ENCODE peak calls at places on chromosomes 6 and 20, in six cellular contexts. A is cardiac muscle cell; O is astrocyte of the spinal cord; M is thoracic aorta; B is CD8-positive, alpha-beta T cell; K is IMR-90. T is an unnamed sample.
A peak's percentile ranks its signal among the peaks of the same experiment; 100 is the strongest.

GRCh38 chr6:14747881-14748520 is 497.9 kb upstream of the JARID2 start:
- DNase-seq in K (peak; percentile 57), O (peak; percentile 36), A (peak; percentile 48), M (no peak), B (no peak), T (peak; percentile 43)

GRCh38 chr6:7561153-7561964 is 19.9 kb downstream of the DSP start:
- DNase-seq in M (no peak), K (peak; percentile 27), O (no peak), B (no peak), A (peak; percentile 19), T (no peak)

GRCh38 chr20:17889226-17889625 is 79.4 kb downstream of the SNX5 start:
- DNase-seq in A (peak; percentile 50), K (no peak), O (peak; percentile 58), M (no peak), B (no peak), T (peak; percentile 49)

GRCh38 chr6:131362070-131362469 is 211.0 kb upstream of the ARG1 start:
- DNase-seq in B (no peak), K (no peak), A (no peak), M (no peak), O (no peak), T (no peak)

GRCh38 chr6:158783167-158783450 is 36.1 kb downstream of the EZR start:
- DNase-seq in B (no peak), A (no peak), M (no peak), K (no peak), O (no peak), T (no peak)

GRCh38 chr6:85394853-85395538 is 54.9 kb upstream of the NT5E start:
- DNase-seq in A (peak; percentile 65), O (peak; percentile 49), K (peak; percentile 47), M (no peak), B (no peak), T (peak; percentile 53)

GRCh38 chr20:24872291-24873014 is 76.6 kb upstream of the CST7 start:
- DNase-seq in O (no peak), K (no peak), A (no peak), B (no peak), M (no peak), T (no peak)

GRCh38 chr20:33994624-33994913 is 858 bp downstream of the RALY start:
- DNase-seq in B (no peak), A (no peak), K (no peak), M (no peak), O (no peak), T (no peak)

GRCh38 chr6:2695464-2696095 is 55.1 kb downstream of the MYLK4 start:
- DNase-seq in K (peak; percentile 57), A (peak; percentile 74), O (peak; percentile 68), B (no peak), M (no peak), T (peak; percentile 52)

DNA sequence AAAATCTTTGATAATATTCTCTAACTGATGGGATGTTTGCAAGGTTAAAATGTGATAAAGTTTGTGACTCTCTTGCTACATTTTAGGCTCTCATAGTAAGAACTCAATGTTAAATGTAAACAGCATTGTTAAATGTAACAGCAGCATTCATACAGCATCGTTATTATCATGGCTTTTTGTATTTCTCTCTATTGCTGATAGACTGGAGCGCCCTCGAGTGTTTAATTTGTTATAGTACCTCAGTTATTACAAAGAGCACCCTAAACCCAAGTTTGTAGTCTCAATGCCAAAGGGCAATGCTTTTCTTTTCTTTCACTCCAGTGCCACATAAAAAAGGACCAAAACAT is 14.9 kb upstream of the TTPAL start:
- DNase-seq in B (no peak), K (peak; percentile 23), A (peak; percentile 73), O (peak; percentile 29), M (no peak), T (peak; percentile 28)
- TF ChIP-seq CTCF in B (peak; percentile 41), K (peak; percentile 57), A (peak; percentile 58), O (peak; percentile 44), M (no peak), T (peak; percentile 54)

DNA sequence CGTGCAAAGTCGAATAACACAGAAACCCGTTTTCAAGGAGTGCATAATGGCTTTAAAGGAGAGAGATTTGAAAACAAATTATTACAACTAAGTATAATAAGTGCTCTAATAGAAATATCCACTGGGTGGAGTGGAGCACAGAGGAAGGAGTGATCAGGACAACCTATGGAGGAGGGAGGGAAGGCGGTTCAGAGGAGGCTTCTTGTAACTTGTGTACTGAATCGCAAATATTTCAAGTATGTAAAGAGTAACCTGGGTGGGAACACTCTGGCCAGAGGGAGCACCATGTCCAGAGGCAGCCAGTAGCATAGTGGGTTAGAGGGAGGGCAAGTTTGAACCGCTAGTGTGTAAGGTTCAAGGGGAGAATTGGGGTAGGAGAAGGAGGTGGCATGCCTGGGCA is 21.6 kb upstream of the TNFAIP3 start:
- DNase-seq in O (no peak), K (peak; percentile 45), B (no peak), M (no peak), A (no peak), T (peak; percentile 32)
- TF ChIP-seq CTCF in O (no peak), K (peak; percentile 37), B (no peak), M (no peak), A (peak; percentile 8), T (peak; percentile 39)

GRCh38 chr20:58213112-58213511 is 15.3 kb downstream of the ANKRD60 start:
- DNase-seq in K (no peak), M (no peak), B (no peak), O (no peak), A (no peak), T (peak; percentile 56)
- TF ChIP-seq CTCF in K (peak; percentile 21), M (no peak), B (no peak), O (peak; percentile 8), A (no peak), T (peak; percentile 23)

GRCh38 chr6:29739882-29740261 is 16.6 kb downstream of the HLA-F start:
- DNase-seq in A (no peak), K (peak; percentile 33), B (no peak), M (no peak), O (no peak), T (no peak)
- TF ChIP-seq CTCF in A (no peak), K (no peak), B (no peak), M (no peak), O (no peak), T (no peak)

GRCh38 chr6:86936834-86937218 is 502 bp upstream of the HTR1E start:
- DNase-seq in M (no peak), K (no peak), O (no peak), B (no peak), A (no peak), T (no peak)

GRCh38 chr6:86934365-86934764 is 3.0 kb upstream of the HTR1E start:
- DNase-seq in O (no peak), M (no peak), K (no peak), B (no peak), A (no peak), T (no peak)

GRCh38 chr6:86938814-86939213 is 1.5 kb downstream of the HTR1E start:
- DNase-seq in O (no peak), A (no peak), M (no peak), B (no peak), K (no peak), T (no peak)

GRCh38 chr6:86942761-86943526 is 5.6 kb downstream of the HTR1E start:
- DNase-seq in M (no peak), A (no peak), B (no peak), O (no peak), K (no peak), T (no peak)

DNA sequence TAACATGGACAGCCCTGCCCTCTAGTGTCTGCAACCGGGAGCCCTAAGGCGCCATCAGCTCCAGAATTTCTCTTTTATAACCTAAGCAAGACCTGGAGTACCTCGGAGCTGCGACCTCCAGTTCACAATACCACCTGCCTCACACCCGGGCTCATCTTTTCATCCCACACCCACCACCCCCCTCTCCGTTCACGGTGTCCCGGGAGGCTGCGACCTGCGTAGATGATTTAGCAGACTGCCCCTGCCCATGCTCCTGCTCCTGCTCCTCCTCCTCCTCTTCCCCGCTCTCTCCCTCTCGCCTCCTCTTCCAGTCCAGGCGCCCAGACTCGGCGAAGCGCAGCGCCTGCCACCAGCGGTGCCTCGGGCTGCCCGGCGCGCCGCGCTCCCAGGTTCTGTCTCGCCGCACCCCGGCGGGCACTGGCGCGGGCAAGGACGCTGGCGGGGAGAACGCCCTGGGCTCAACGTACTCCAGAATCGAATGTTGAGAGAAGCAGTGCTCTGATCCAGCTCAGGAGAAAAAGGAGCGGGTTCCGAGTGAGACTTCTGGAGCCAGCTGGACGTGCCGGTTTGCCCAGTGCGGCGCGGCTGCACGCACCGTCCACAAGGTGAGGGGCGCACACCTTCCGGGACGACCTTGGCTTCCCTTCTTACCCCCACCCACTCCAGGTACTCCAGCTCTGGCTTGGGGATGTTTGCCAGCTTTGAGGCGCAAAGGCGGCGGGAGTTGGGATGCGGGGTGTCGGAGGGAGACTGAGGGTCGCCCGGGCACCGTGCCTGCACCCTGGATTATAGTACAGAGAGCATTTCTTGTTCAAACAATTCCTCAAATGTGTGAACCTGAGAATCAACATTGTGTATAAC is at the start of gene HTR1E:
- DNase-seq in A (peak; percentile 39), M (no peak), K (peak; percentile 2), O (peak; percentile 23), B (no peak), T (peak; percentile 13)
- TF ChIP-seq CTCF in A (peak; percentile 56), M (peak; percentile 37), K (peak; percentile 38), O (peak; percentile 64), B (no peak), T (peak; percentile 58)

GRCh38 chr6:17589402-17590116 is 10.5 kb upstream of the FAM8A1 start:
- DNase-seq in K (peak; percentile 95), B (no peak), O (peak; percentile 79), A (peak; percentile 72), M (no peak), T (peak; percentile 70)
- TF ChIP-seq CTCF in K (peak; percentile 12), B (no peak), O (no peak), A (peak; percentile 7), M (no peak), T (no peak)

DNA sequence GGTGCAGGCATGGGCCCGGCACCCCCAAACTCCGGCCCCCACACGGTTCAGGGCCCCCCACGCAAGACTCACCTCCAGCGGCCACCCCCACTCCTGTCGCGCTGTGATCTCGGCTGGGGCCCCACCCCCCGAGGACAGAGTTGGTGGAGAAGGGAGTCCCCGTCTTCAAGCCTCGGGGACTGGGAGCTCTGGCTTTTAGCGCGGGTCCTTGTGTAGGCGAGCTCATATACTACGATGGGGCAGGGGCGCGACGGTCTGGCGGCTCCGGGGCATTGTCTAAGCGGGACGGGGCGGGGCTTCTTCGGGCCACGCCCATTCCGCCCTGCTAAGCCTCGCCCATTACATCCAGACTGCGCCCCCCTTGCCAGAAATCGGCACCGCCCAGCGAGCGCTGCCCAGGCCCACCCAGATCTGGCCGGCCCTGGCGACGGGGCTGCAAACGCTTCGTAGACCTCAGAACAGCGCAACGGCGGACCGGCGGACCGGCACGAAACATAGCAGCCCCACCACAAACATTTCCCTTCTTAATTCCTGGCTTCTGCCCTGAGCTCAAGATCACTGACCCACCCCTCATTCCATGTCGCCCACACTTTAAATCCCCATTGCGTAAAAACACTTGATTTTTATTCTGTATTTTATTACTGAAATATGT is 1.0 kb upstream of the DDAH2 start:
- DNase-seq in O (peak; percentile 91), M (peak; percentile 57), K (peak; percentile 85), B (peak; percentile 79), A (peak; percentile 93), T (peak; percentile 92)
- TF ChIP-seq CTCF in O (peak; percentile 9), M (no peak), K (no peak), B (no peak), A (no peak), T (no peak)

GRCh38 chr20:60990647-60991046 is 261.4 kb upstream of the CDH4 start:
- DNase-seq in B (no peak), M (no peak), A (no peak), O (no peak), K (no peak), T (no peak)

GRCh38 chr20:60999256-60999655 is 252.8 kb upstream of the CDH4 start:
- DNase-seq in M (no peak), K (no peak), O (no peak), A (no peak), B (no peak), T (no peak)

GRCh38 chr20:60993647-60994046 is 258.4 kb upstream of the CDH4 start:
- DNase-seq in M (no peak), K (peak; percentile 8), B (no peak), O (no peak), A (no peak), T (no peak)
- TF ChIP-seq CTCF in M (no peak), K (peak; percentile 25), B (no peak), O (peak; percentile 6), A (no peak), T (no peak)